ENCODE peak calls at places on chromosomes 13 and 19, in ten cellular contexts. G, E, Y, V, B, L, Q, S, T and J are unnamed samples.

GRCh38 chr19:2035590-2035991 is 15.5 kb downstream of the MKNK2 start:
- DNase-seq in V (peak), T (no peak), Q (no peak), L (no peak), Y (no peak), G (no peak), S (peak), B (peak), E (no peak), J (no peak)

GRCh38 chr13:60591348-60591747 is 194.3 kb downstream of the TDRD3 start:
- DNase-seq in S (no peak), L (no peak), G (no peak), T (no peak), V (no peak), Y (peak), Q (no peak), E (peak), B (peak), J (peak)

GRCh38 chr13:66205807-66206206 is 1024.3 kb downstream of the PCDH9 start:
- DNase-seq in S (no peak), B (no peak), V (no peak), E (no peak), Y (no peak), T (no peak), L (no peak), Q (no peak), G (no peak), J (no peak)

GRCh38 chr19:45772130-45772880 is 3.3 kb upstream of the SIX5 start:
- DNase-seq in E (no peak), B (no peak), T (no peak), L (no peak), V (no peak), G (no peak), S (peak), Y (no peak), Q (peak), J (no peak)

GRCh38 chr19:33456076-33456844 is 65.3 kb downstream of the PEPD start:
- DNase-seq in S (no peak), B (no peak), L (no peak), Y (no peak), Q (no peak), E (no peak), V (no peak), G (no peak), T (no peak), J (no peak)

GRCh38 chr13:38590796-38591507 is 95.9 kb upstream of the FREM2 start:
- DNase-seq in Q (peak), S (no peak), L (no peak), V (no peak), T (no peak), E (no peak), Y (no peak), G (peak), B (no peak), J (no peak)

GRCh38 chr19:17830567-17831418 is 9.5 kb upstream of the INSL3 start:
- DNase-seq in S (peak), E (peak), Q (peak), T (peak), V (peak), G (peak), B (peak), L (peak), Y (peak), J (peak)

GRCh38 chr19:9309974-9310446 is 372 bp upstream of the ZNF699 start:
- DNase-seq in T (peak), B (no peak), Y (no peak), L (peak), V (peak), E (peak), G (peak), S (peak), Q (peak), J (peak)

GRCh38 chr19:9818175-9818733 is 625 bp downstream of the FBXL12 start:
- DNase-seq in V (no peak), Y (no peak), G (no peak), T (no peak), B (no peak), E (no peak), Q (no peak), S (no peak), L (no peak), J (no peak)

GRCh38 chr19:1154731-1155351 is 19.2 kb downstream of the SBNO2 start:
- DNase-seq in T (peak), V (no peak), G (no peak), E (peak), S (no peak), L (peak), Q (peak), B (no peak), Y (peak), J (peak)

GRCh38 chr19:14497347-14497921 is 1.5 kb upstream of the GIPC1 start:
- DNase-seq in S (no peak), B (no peak), Q (peak), L (no peak), G (no peak), V (no peak), Y (peak), T (peak), E (no peak), J (no peak)

GRCh38 chr19:1248454-1249297 is at the start of gene MIDN:
- DNase-seq in Y (peak), G (peak), B (peak), V (peak), S (peak), E (peak), Q (peak), L (peak), T (peak), J (peak)